ENCODE peak calls at places on chromosomes 13 and 19, in eight cellular contexts. F, I, W, J, G, Y, K and A are unnamed samples.

GRCh38 chr19:54115071-54116063 is at the start of the genes PRPF31 and TFPT:
- DNase-seq in G (peak; percentile 99), K (peak; percentile 98), W (peak; percentile 99), F (peak; percentile 99), J (peak; percentile 96), I (peak; percentile 95), Y (peak; percentile 87), A (peak; percentile 98)

GRCh38 chr19:31402931-31403330 is 53.7 kb upstream of the TSHZ3 start:
- DNase-seq in K (no peak), W (no peak), Y (no peak), J (no peak), F (no peak), I (no peak), G (no peak), A (no peak)

GRCh38 chr13:35552172-35552844 is 75.8 kb upstream of the MAB21L1 start:
- DNase-seq in I (no peak), K (peak; percentile 44), J (no peak), G (no peak), F (no peak), W (peak; percentile 81), Y (peak; percentile 52), A (no peak)

GRCh38 chr13:73365681-73366080 is 306.9 kb downstream of the KLF5 start:
- DNase-seq in Y (no peak), K (no peak), W (peak; percentile 59), G (no peak), J (no peak), I (no peak), F (no peak), A (no peak)

GRCh38 chr13:36130542-36131214 is 504 bp downstream of the DCLK1 start:
- DNase-seq in Y (no peak), I (peak; percentile 38), K (no peak), W (no peak), F (no peak), G (no peak), J (no peak), A (peak; percentile 35)

GRCh38 chr19:495440-496332 is 600 bp upstream of the MADCAM1 start:
- DNase-seq in F (peak; percentile 86), I (peak; percentile 82), K (peak; percentile 33), G (no peak), Y (no peak), W (peak; percentile 46), J (no peak), A (no peak)

GRCh38 chr13:38002596-38002995 is 133.0 kb upstream of the TRPC4 start:
- DNase-seq in I (no peak), F (no peak), J (no peak), Y (no peak), W (peak; percentile 6), G (peak; percentile 55), K (peak; percentile 15), A (no peak)

GRCh38 chr13:77325371-77325941 is 1.4 kb downstream of the MYCBP2 start:
- DNase-seq in J (no peak), Y (no peak), K (peak; percentile 51), I (no peak), G (no peak), F (no peak), W (peak; percentile 13), A (no peak)

GRCh38 chr19:45568732-45569131 is 15.9 kb downstream of the OPA3 start:
- DNase-seq in W (peak; percentile 85), F (peak; percentile 82), I (no peak), K (peak; percentile 25), Y (no peak), J (no peak), G (no peak), A (no peak)

GRCh38 chr19:30649934-30650614 is 277.9 kb downstream of the ZNF536 start:
- DNase-seq in K (peak; percentile 48), W (peak; percentile 54), J (no peak), G (peak; percentile 38), Y (peak; percentile 12), I (no peak), F (peak; percentile 72), A (no peak)

GRCh38 chr19:42683917-42684513 is 56.3 kb downstream of the PSG3 start:
- DNase-seq in Y (no peak), W (peak; percentile 53), G (peak; percentile 24), I (no peak), K (no peak), J (no peak), F (peak; percentile 63), A (no peak)

GRCh38 chr19:28213476-28214082 is 999.4 kb downstream of the UQCRFS1 start:
- DNase-seq in G (no peak), I (no peak), Y (no peak), F (peak; percentile 71), K (no peak), W (no peak), J (no peak), A (no peak)

GRCh38 chr19:28218728-28219127 is 994.2 kb downstream of the UQCRFS1 start:
- DNase-seq in W (no peak), Y (no peak), J (no peak), G (no peak), F (no peak), I (no peak), K (no peak), A (no peak)

GRCh38 chr19:28221736-28222135 is 991.2 kb downstream of the UQCRFS1 start:
- DNase-seq in G (no peak), J (no peak), Y (no peak), F (no peak), W (no peak), K (no peak), I (no peak), A (no peak)

DNA sequence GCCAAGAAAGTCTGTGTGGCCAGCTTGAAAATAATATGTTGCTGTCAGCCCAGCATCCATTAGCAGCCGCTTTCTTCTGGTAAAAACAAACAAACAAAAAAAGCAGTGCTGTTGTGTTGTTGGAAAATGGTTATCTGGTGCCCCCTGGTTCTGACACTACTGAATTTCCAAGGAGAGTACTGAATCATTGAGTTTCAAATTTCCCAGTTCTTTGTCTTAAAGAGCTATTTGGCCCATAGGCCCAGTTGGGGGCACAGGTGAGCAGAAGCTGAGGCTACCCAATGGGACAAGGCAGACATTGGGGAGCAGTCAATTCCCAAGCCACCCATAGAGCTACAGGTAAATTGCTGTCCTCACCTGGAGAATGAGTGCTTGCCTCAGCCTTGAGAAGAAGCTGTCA is 995.9 kb downstream of the UQCRFS1 start:
- DNase-seq in W (no peak), F (no peak), G (no peak), K (no peak), J (no peak), Y (no peak), I (no peak), A (no peak)
- TF ChIP-seq CTCF in W (no peak), F (no peak), G (no peak), K (no peak), J (no peak), Y (no peak), I (no peak), A (no peak)

GRCh38 chr19:17829855-17830566 is 8.7 kb upstream of the INSL3 start:
- DNase-seq in W (peak; percentile 84), F (peak; percentile 82), J (no peak), G (peak; percentile 48), I (peak; percentile 59), Y (no peak), K (no peak), A (no peak)

GRCh38 chr19:17832443-17833208 is 11.3 kb upstream of the INSL3 start:
- DNase-seq in J (no peak), F (no peak), G (no peak), I (no peak), W (no peak), Y (no peak), K (no peak), A (no peak)

GRCh38 chr19:17834350-17835181 is 13.2 kb downstream of the JAK3 start:
- DNase-seq in W (no peak), G (no peak), K (no peak), J (no peak), I (no peak), F (peak; percentile 35), Y (no peak), A (no peak)

GRCh38 chr19:17831419-17831888 is 10.1 kb upstream of the INSL3 start:
- DNase-seq in J (no peak), I (no peak), K (no peak), W (no peak), Y (no peak), F (no peak), G (no peak), A (no peak)

GRCh38 chr19:17830567-17831418 is 9.5 kb upstream of the INSL3 start:
- DNase-seq in Y (no peak), I (peak; percentile 94), W (peak; percentile 94), K (peak; percentile 47), G (peak; percentile 89), J (peak; percentile 71), F (peak; percentile 91), A (peak; percentile 51)
- H3K4me3 ChIP-seq in Y (peak overlapping the region; percentile 48), I (no peak overlapping the region), W (peak overlapping the region; percentile 93), K (no peak overlapping the region), G (no peak overlapping the region), J (peak overlapping the region; percentile 10), F (peak overlapping the region; percentile 55), A (no peak overlapping the region)

GRCh38 chr19:17679526-17680234 is 8.5 kb downstream of the UNC13A start:
- DNase-seq in Y (no peak), G (no peak), W (no peak), I (no peak), F (no peak), K (no peak), J (no peak), A (no peak)

GRCh38 chr19:17676295-17676694 is 11.9 kb downstream of the UNC13A start:
- DNase-seq in J (no peak), G (no peak), Y (no peak), W (no peak), I (no peak), K (no peak), F (no peak), A (no peak)

GRCh38 chr19:17673937-17674799 is 14.0 kb downstream of the UNC13A start:
- DNase-seq in W (no peak), K (no peak), J (no peak), Y (no peak), F (no peak), I (peak; percentile 50), G (no peak), A (no peak)

GRCh38 chr19:17678836-17679235 is 9.3 kb downstream of the UNC13A start:
- DNase-seq in J (no peak), G (no peak), K (no peak), Y (no peak), I (no peak), W (no peak), F (no peak), A (no peak)

DNA sequence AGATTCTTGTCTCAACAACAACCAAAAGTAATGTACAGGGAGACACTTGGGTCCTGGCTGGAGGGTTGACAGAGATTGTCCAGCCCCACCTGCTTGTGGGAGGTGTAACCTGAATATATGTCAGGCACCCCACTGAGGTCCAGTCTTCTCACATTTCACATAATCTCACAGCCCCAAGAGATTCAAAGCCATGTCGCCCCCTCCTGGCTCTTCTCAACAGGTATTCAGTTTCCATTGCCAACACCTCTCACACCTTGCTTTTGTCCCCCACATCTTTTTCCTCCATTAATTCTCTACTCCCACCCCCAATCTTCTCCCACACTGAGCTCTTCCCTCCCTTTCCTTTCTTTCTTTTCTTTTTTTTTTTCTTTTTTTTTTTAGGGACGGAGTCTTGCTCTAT is 11.2 kb downstream of the UNC13A start:
- DNase-seq in G (peak; percentile 8), W (peak; percentile 37), J (no peak), K (no peak), Y (no peak), I (no peak), F (peak; percentile 23), A (no peak)
- TF ChIP-seq CTCF in G (no peak), W (peak; percentile 48), J (no peak), K (no peak), Y (no peak), I (no peak), F (no peak), A (no peak)

DNA sequence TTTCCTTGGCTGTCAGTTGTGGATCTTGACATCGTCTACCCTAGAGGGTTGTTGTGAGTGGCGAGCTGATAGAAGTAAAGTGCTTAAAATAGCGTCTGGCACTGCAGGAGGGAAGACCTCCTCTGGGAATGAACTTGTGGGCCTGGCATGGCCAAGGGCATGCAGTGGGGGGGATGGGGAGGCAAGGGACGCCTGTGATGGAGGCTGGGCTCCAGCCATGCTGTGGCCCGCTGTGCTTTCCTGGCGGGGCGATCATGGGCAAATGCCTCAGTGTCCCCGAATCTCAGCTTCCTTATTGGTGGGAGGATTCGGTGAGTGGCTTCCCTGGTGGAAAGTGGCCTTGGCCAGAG is 10.7 kb downstream of the CARM1 start:
- DNase-seq in K (no peak), J (no peak), W (no peak), G (no peak), F (no peak), I (no peak), Y (no peak), A (no peak)
- H3K4me3 ChIP-seq in K (no peak overlapping the region), J (no peak overlapping the region), W (no peak overlapping the region), G (no peak overlapping the region), F (no peak overlapping the region), I (no peak overlapping the region), Y (no peak overlapping the region), A (no peak overlapping the region)